ENCODE peak calls at places on chromosomes 3 and 15, in eight cellular contexts. H, E, Y, I, Q, P, G and N are unnamed samples.

GRCh38 chr3:2993719-2994118 is 116.5 kb downstream of the IL5RA start:
- DNase-seq in I (no peak), Y (no peak), H (no peak), Q (no peak), P (no peak), E (no peak), G (no peak), N (no peak)

GRCh38 chr3:17372811-17373210 is 369.6 kb downstream of the TBC1D5 start:
- DNase-seq in Q (no peak), H (no peak), P (no peak), Y (no peak), I (no peak), G (peak; percentile 7), E (no peak), N (no peak)

GRCh38 chr15:85335193-85335939 is 45.0 kb upstream of the AKAP13 start:
- DNase-seq in Y (no peak), P (no peak), E (no peak), I (no peak), G (peak; percentile 56), H (no peak), Q (no peak), N (no peak)

GRCh38 chr15:100247228-100248225 is 94.2 kb downstream of the ADAMTS17 start:
- DNase-seq in Y (no peak), G (no peak), I (no peak), H (no peak), E (no peak), Q (no peak), P (no peak), N (no peak)

GRCh38 chr15:75639191-75639708 is 774 bp downstream of the IMP3 start:
- DNase-seq in E (no peak), P (no peak), G (peak; percentile 35), H (no peak), Q (no peak), I (no peak), Y (no peak), N (no peak)

GRCh38 chr15:69164807-69165636 is 4.6 kb downstream of the GLCE start:
- DNase-seq in G (peak; percentile 36), Y (no peak), H (no peak), Q (no peak), E (no peak), P (no peak), I (no peak), N (peak; percentile 25)

GRCh38 chr3:69932087-69932486 is 67.4 kb upstream of the SAMMSON start:
- DNase-seq in E (no peak), Y (no peak), Q (no peak), H (no peak), G (no peak), P (no peak), I (no peak), N (no peak)

GRCh38 chr15:29712149-29712885 is 110.0 kb downstream of the TJP1 start:
- DNase-seq in Y (no peak), I (no peak), P (no peak), G (no peak), H (no peak), Q (no peak), E (no peak), N (no peak)

GRCh38 chr3:42080452-42080872 is 10.7 kb upstream of the TRAK1 start:
- DNase-seq in H (no peak), Y (peak; percentile 85), P (no peak), G (peak; percentile 54), Q (no peak), I (no peak), E (peak; percentile 21), N (peak; percentile 34)

GRCh38 chr3:48432411-48433371 is 2.8 kb upstream of the PLXNB1 start:
- DNase-seq in Y (no peak), E (peak; percentile 51), H (no peak), P (no peak), G (no peak), I (peak; percentile 76), Q (no peak), N (peak; percentile 73)
- TF ChIP-seq CTCF in Y (no peak), E (no peak), H (peak; percentile 7), P (no peak), G (no peak), I (peak; percentile 35), Q (no peak), N (peak; percentile 37)

GRCh38 chr3:124802702-124803101 is 72.5 kb downstream of the UMPS start:
- DNase-seq in Q (no peak), E (no peak), I (peak; percentile 29), Y (no peak), P (no peak), H (no peak), G (no peak), N (no peak)
- TF ChIP-seq CTCF in Q (no peak), E (no peak), I (no peak), Y (no peak), P (no peak), H (no peak), G (no peak), N (no peak)

GRCh38 chr3:12165909-12166308 is 7.2 kb upstream of the TIMP4 start:
- DNase-seq in H (no peak), P (no peak), Y (no peak), I (no peak), G (no peak), E (no peak), Q (no peak), N (no peak)
- TF ChIP-seq CTCF in H (no peak), P (no peak), Y (no peak), I (no peak), G (no peak), E (no peak), Q (no peak), N (no peak)

GRCh38 chr15:81357178-81357686 is 16.8 kb downstream of the TMC3 start:
- DNase-seq in Q (no peak), Y (no peak), E (no peak), P (no peak), H (no peak), I (no peak), G (peak; percentile 13), N (no peak)
- TF ChIP-seq CTCF in Q (no peak), Y (no peak), E (no peak), P (peak; percentile 37), H (no peak), I (peak; percentile 21), G (no peak), N (no peak)

DNA sequence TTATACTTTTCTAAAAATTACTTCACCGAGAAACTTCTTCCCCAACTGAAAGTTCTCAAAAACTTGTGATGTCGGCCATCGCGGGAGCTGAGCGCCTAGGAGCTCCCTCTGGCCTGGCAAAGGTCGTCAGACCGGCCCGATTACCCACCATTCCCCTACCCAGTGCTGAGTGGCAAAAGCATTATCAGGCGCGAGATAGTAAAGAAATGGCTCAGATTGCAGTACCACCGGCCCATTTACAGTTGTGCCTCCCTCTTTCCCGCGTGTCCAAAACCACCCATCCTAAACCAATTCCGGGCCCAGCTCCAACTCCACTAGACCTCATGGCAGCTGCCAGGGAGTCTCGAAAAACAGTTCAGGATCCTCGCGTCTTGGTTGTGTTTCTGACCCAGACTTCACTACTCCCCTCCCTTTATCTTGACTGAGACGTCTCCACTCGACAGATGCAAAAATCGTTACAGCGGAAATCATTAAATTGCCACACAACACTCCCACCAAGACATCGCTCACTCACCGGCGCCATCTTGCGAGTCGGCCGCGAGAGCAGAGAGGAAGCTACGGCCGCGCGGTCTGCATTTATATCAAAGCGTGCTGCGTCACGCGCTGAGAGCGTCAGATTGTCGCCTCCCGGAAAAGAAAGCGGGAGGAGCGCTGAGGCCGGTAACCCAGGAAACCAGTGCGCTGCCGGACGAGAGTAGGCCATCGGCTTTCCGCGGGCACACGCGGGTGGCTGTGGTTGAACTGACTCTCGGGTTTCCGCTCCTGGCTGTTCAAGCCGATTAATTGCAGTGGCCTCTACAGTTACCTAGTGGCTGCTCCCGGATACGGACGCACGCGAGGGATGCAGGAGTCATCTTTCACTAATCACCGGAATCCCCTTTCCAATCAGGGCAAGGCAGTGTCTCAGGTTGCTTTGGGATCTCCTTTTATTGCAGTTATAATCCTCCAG is at the start of gene RPL22L1:
- DNase-seq in Q (peak; percentile 77), E (peak; percentile 99), I (peak; percentile 97), P (peak; percentile 92), G (peak; percentile 97), H (peak; percentile 97), Y (peak; percentile 95), N (peak; percentile 88)
- TF ChIP-seq CTCF in Q (no peak), E (peak; percentile 34), I (peak; percentile 30), P (peak; percentile 6), G (no peak), H (peak; percentile 31), Y (no peak), N (no peak)

DNA sequence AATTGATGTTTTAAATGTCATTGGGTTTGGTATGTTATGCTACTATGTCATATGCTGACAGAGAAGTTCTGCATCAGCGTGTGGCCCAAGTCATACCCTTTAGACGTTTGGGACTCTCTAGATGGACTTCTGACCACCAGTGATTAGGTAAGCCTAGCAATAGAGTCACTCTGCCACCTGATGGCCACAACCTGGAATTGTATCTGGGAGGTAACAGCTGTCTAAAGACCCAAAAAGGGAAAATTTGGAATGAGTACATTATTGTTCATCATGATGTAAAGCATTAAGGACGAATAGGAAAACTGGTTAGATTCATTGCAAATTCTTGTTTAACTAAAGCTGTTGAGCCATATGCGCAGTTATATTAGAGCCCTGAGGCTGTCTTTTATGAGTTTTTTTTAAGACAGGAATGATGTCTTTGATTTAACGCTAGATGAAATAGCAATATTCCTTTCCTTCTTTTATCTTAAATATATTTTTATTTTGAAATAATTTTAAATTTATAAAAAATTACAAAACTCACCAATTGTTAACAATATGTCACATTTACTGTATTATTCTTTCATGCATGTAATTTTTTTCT is 63.6 kb downstream of the FAM81A start:
- DNase-seq in Q (no peak), G (peak; percentile 67), I (peak; percentile 78), Y (no peak), H (no peak), E (no peak), P (peak; percentile 35), N (peak; percentile 82)
- TF ChIP-seq CTCF in Q (no peak), G (peak; percentile 72), I (peak; percentile 86), Y (no peak), H (peak; percentile 58), E (peak; percentile 54), P (peak; percentile 75), N (peak; percentile 82)